ENCODE peak calls at places on chromosomes 1 and 21, in four cellular contexts. One of them, this sample, is unnamed.

GRCh38 chr1:223556414-223557124 is 108.9 kb downstream of the CAPN8 start:
- DNase-seq in activated CD4-positive, CD25-positive, alpha-beta regulatory T cell treated with anti-CD3 and anti-CD28 coated beads, Interleukin-2, amount 50 U/mL, for 16 hours: no peak
- DNase-seq in prostate gland: no peak
- DNase-seq in A549: peak
- DNase-seq in this sample: no peak

GRCh38 chr1:154741327-154741726 is 128.8 kb downstream of the KCNN3 start:
- DNase-seq in activated CD4-positive, CD25-positive, alpha-beta regulatory T cell treated with anti-CD3 and anti-CD28 coated beads, Interleukin-2, amount 50 U/mL, for 16 hours: no peak
- DNase-seq in prostate gland: no peak
- DNase-seq in A549: no peak
- DNase-seq in this sample: no peak

GRCh38 chr1:237664327-237664726 is 226.4 kb downstream of the ZP4 start:
- DNase-seq in activated CD4-positive, CD25-positive, alpha-beta regulatory T cell treated with anti-CD3 and anti-CD28 coated beads, Interleukin-2, amount 50 U/mL, for 16 hours: no peak
- DNase-seq in prostate gland: no peak
- DNase-seq in A549: no peak
- DNase-seq in this sample: no peak

GRCh38 chr1:107575226-107575625 is 389.8 kb downstream of the VAV3 start:
- DNase-seq in activated CD4-positive, CD25-positive, alpha-beta regulatory T cell treated with anti-CD3 and anti-CD28 coated beads, Interleukin-2, amount 50 U/mL, for 16 hours: no peak
- DNase-seq in prostate gland: no peak
- DNase-seq in A549: no peak
- DNase-seq in this sample: no peak

GRCh38 chr1:147292012-147292411 is 49.5 kb downstream of the CHD1L start:
- DNase-seq in activated CD4-positive, CD25-positive, alpha-beta regulatory T cell treated with anti-CD3 and anti-CD28 coated beads, Interleukin-2, amount 50 U/mL, for 16 hours: no peak
- DNase-seq in prostate gland: no peak
- DNase-seq in A549: no peak
- DNase-seq in this sample: no peak

GRCh38 chr1:244046907-244047738 is 4.0 kb upstream of the ZBTB18 start:
- DNase-seq in activated CD4-positive, CD25-positive, alpha-beta regulatory T cell treated with anti-CD3 and anti-CD28 coated beads, Interleukin-2, amount 50 U/mL, for 16 hours: no peak
- DNase-seq in prostate gland: no peak
- DNase-seq in A549: no peak
- DNase-seq in this sample: peak

GRCh38 chr21:31403596-31404333 is 59.7 kb upstream of the TIAM1 start:
- DNase-seq in activated CD4-positive, CD25-positive, alpha-beta regulatory T cell treated with anti-CD3 and anti-CD28 coated beads, Interleukin-2, amount 50 U/mL, for 16 hours: no peak
- DNase-seq in prostate gland: no peak
- DNase-seq in A549: no peak
- DNase-seq in this sample: no peak

GRCh38 chr1:57327331-57327730 is 96.5 kb downstream of the DAB1 start:
- DNase-seq in activated CD4-positive, CD25-positive, alpha-beta regulatory T cell treated with anti-CD3 and anti-CD28 coated beads, Interleukin-2, amount 50 U/mL, for 16 hours: no peak
- DNase-seq in prostate gland: no peak
- DNase-seq in A549: no peak
- DNase-seq in this sample: no peak

GRCh38 chr21:41677671-41678015 is 89.2 kb downstream of the RIPK4 start:
- DNase-seq in activated CD4-positive, CD25-positive, alpha-beta regulatory T cell treated with anti-CD3 and anti-CD28 coated beads, Interleukin-2, amount 50 U/mL, for 16 hours: no peak
- DNase-seq in prostate gland: no peak
- DNase-seq in A549: peak
- DNase-seq in this sample: peak

GRCh38 chr1:166086113-166086908 is 80.5 kb downstream of the FAM78B start:
- DNase-seq in activated CD4-positive, CD25-positive, alpha-beta regulatory T cell treated with anti-CD3 and anti-CD28 coated beads, Interleukin-2, amount 50 U/mL, for 16 hours: no peak
- DNase-seq in prostate gland: no peak
- DNase-seq in A549: no peak
- DNase-seq in this sample: no peak

GRCh38 chr1:2224621-2225020 is 3.5 kb upstream of the SKI start:
- DNase-seq in activated CD4-positive, CD25-positive, alpha-beta regulatory T cell treated with anti-CD3 and anti-CD28 coated beads, Interleukin-2, amount 50 U/mL, for 16 hours: no peak
- DNase-seq in prostate gland: no peak
- DNase-seq in A549: no peak
- DNase-seq in this sample: no peak

GRCh38 chr1:47547753-47548152 is 109.9 kb downstream of the FOXD2 start:
- DNase-seq in activated CD4-positive, CD25-positive, alpha-beta regulatory T cell treated with anti-CD3 and anti-CD28 coated beads, Interleukin-2, amount 50 U/mL, for 16 hours: no peak
- DNase-seq in prostate gland: no peak
- DNase-seq in A549: no peak
- DNase-seq in this sample: no peak

GRCh38 chr1:50027794-50028193 is 4.0 kb upstream of the AGBL4 start:
- DNase-seq in activated CD4-positive, CD25-positive, alpha-beta regulatory T cell treated with anti-CD3 and anti-CD28 coated beads, Interleukin-2, amount 50 U/mL, for 16 hours: no peak
- DNase-seq in prostate gland: no peak
- DNase-seq in A549: no peak
- DNase-seq in this sample: no peak

GRCh38 chr1:94979126-94979525 is 52.2 kb upstream of the CNN3 start:
- DNase-seq in activated CD4-positive, CD25-positive, alpha-beta regulatory T cell treated with anti-CD3 and anti-CD28 coated beads, Interleukin-2, amount 50 U/mL, for 16 hours: no peak
- DNase-seq in prostate gland: no peak
- DNase-seq in A549: no peak
- DNase-seq in this sample: no peak

GRCh38 chr21:38499296-38499695 is 1.0 kb upstream of the ERG start:
- DNase-seq in activated CD4-positive, CD25-positive, alpha-beta regulatory T cell treated with anti-CD3 and anti-CD28 coated beads, Interleukin-2, amount 50 U/mL, for 16 hours: no peak
- DNase-seq in prostate gland: no peak
- DNase-seq in A549: no peak
- DNase-seq in this sample: no peak

GRCh38 chr1:231702804-231703203 is 76.2 kb downstream of the DISC1 start:
- DNase-seq in activated CD4-positive, CD25-positive, alpha-beta regulatory T cell treated with anti-CD3 and anti-CD28 coated beads, Interleukin-2, amount 50 U/mL, for 16 hours: no peak
- DNase-seq in prostate gland: no peak
- DNase-seq in A549: no peak
- DNase-seq in this sample: no peak

GRCh38 chr1:194309697-194310096 is 1123.3 kb upstream of the B3GALT2 start:
- DNase-seq in activated CD4-positive, CD25-positive, alpha-beta regulatory T cell treated with anti-CD3 and anti-CD28 coated beads, Interleukin-2, amount 50 U/mL, for 16 hours: no peak
- DNase-seq in prostate gland: no peak
- DNase-seq in A549: no peak
- DNase-seq in this sample: no peak

GRCh38 chr1:58785424-58786058 is 1.7 kb upstream of the JUN start:
- DNase-seq in activated CD4-positive, CD25-positive, alpha-beta regulatory T cell treated with anti-CD3 and anti-CD28 coated beads, Interleukin-2, amount 50 U/mL, for 16 hours: no peak
- DNase-seq in prostate gland: peak
- DNase-seq in A549: no peak
- DNase-seq in this sample: peak

GRCh38 chr21:21415741-21416140 is 417.5 kb downstream of the NCAM2 start:
- DNase-seq in activated CD4-positive, CD25-positive, alpha-beta regulatory T cell treated with anti-CD3 and anti-CD28 coated beads, Interleukin-2, amount 50 U/mL, for 16 hours: no peak
- DNase-seq in prostate gland: no peak
- DNase-seq in A549: no peak
- DNase-seq in this sample: no peak

GRCh38 chr1:205047764-205048231 is 4.8 kb downstream of the CNTN2 start:
- DNase-seq in activated CD4-positive, CD25-positive, alpha-beta regulatory T cell treated with anti-CD3 and anti-CD28 coated beads, Interleukin-2, amount 50 U/mL, for 16 hours: no peak
- DNase-seq in prostate gland: no peak
- DNase-seq in A549: no peak
- DNase-seq in this sample: no peak

GRCh38 chr1:235494531-235494930 is 9.7 kb downstream of the B3GALNT2 start:
- DNase-seq in activated CD4-positive, CD25-positive, alpha-beta regulatory T cell treated with anti-CD3 and anti-CD28 coated beads, Interleukin-2, amount 50 U/mL, for 16 hours: no peak
- DNase-seq in prostate gland: no peak
- DNase-seq in A549: no peak
- DNase-seq in this sample: no peak

GRCh38 chr1:38000529-38001453 is 4.5 kb downstream of the FHL3 start:
- DNase-seq in activated CD4-positive, CD25-positive, alpha-beta regulatory T cell treated with anti-CD3 and anti-CD28 coated beads, Interleukin-2, amount 50 U/mL, for 16 hours: no peak
- DNase-seq in prostate gland: no peak
- DNase-seq in A549: no peak
- DNase-seq in this sample: peak

GRCh38 chr1:10773851-10774614 is 22.4 kb downstream of the CASZ1 start:
- DNase-seq in activated CD4-positive, CD25-positive, alpha-beta regulatory T cell treated with anti-CD3 and anti-CD28 coated beads, Interleukin-2, amount 50 U/mL, for 16 hours: no peak
- DNase-seq in prostate gland: no peak
- DNase-seq in A549: no peak
- DNase-seq in this sample: no peak

GRCh38 chr1:86054396-86054795 is 102.2 kb downstream of the COL24A1 start:
- DNase-seq in activated CD4-positive, CD25-positive, alpha-beta regulatory T cell treated with anti-CD3 and anti-CD28 coated beads, Interleukin-2, amount 50 U/mL, for 16 hours: no peak
- DNase-seq in prostate gland: no peak
- DNase-seq in A549: no peak
- DNase-seq in this sample: no peak

GRCh38 chr1:24254783-24255182 is 64.4 kb upstream of the GRHL3 start:
- DNase-seq in activated CD4-positive, CD25-positive, alpha-beta regulatory T cell treated with anti-CD3 and anti-CD28 coated beads, Interleukin-2, amount 50 U/mL, for 16 hours: no peak
- DNase-seq in prostate gland: no peak
- DNase-seq in A549: peak
- DNase-seq in this sample: no peak

GRCh38 chr1:17922833-17923232 is 167.7 kb downstream of the ACTL8 start:
- DNase-seq in activated CD4-positive, CD25-positive, alpha-beta regulatory T cell treated with anti-CD3 and anti-CD28 coated beads, Interleukin-2, amount 50 U/mL, for 16 hours: no peak
- DNase-seq in prostate gland: no peak
- DNase-seq in A549: peak
- DNase-seq in this sample: no peak

GRCh38 chr1:7422561-7422960 is 348.5 kb upstream of the VAMP3 start:
- DNase-seq in activated CD4-positive, CD25-positive, alpha-beta regulatory T cell treated with anti-CD3 and anti-CD28 coated beads, Interleukin-2, amount 50 U/mL, for 16 hours: no peak
- DNase-seq in prostate gland: no peak
- DNase-seq in A549: no peak
- DNase-seq in this sample: no peak

GRCh38 chr1:63112155-63112914 is 210.0 kb upstream of the FOXD3 start:
- DNase-seq in activated CD4-positive, CD25-positive, alpha-beta regulatory T cell treated with anti-CD3 and anti-CD28 coated beads, Interleukin-2, amount 50 U/mL, for 16 hours: no peak
- DNase-seq in prostate gland: no peak
- DNase-seq in A549: no peak
- DNase-seq in this sample: no peak

GRCh38 chr1:19884312-19884711 is 2.1 kb downstream of the OTUD3 start:
- DNase-seq in activated CD4-positive, CD25-positive, alpha-beta regulatory T cell treated with anti-CD3 and anti-CD28 coated beads, Interleukin-2, amount 50 U/mL, for 16 hours: no peak
- DNase-seq in prostate gland: no peak
- DNase-seq in A549: no peak
- DNase-seq in this sample: no peak

GRCh38 chr1:38915352-38915948 is 26.2 kb downstream of the RHBDL2 start:
- DNase-seq in activated CD4-positive, CD25-positive, alpha-beta regulatory T cell treated with anti-CD3 and anti-CD28 coated beads, Interleukin-2, amount 50 U/mL, for 16 hours: no peak
- DNase-seq in prostate gland: no peak
- DNase-seq in A549: no peak
- DNase-seq in this sample: no peak

GRCh38 chr1:97820470-97821188 is 100.2 kb downstream of the DPYD start:
- DNase-seq in activated CD4-positive, CD25-positive, alpha-beta regulatory T cell treated with anti-CD3 and anti-CD28 coated beads, Interleukin-2, amount 50 U/mL, for 16 hours: no peak
- DNase-seq in prostate gland: peak
- DNase-seq in A549: peak
- DNase-seq in this sample: peak

GRCh38 chr1:200240655-200241054 is 169.2 kb downstream of the ZNF281 start:
- DNase-seq in activated CD4-positive, CD25-positive, alpha-beta regulatory T cell treated with anti-CD3 and anti-CD28 coated beads, Interleukin-2, amount 50 U/mL, for 16 hours: no peak
- DNase-seq in prostate gland: no peak
- DNase-seq in A549: no peak
- DNase-seq in this sample: peak

This sample was measured in dermis microvascular lymphatic vessel endothelial cell.